ENCODE peak calls at places on chromosomes 5 and 9, in six cellular contexts. M is thyroid gland, S is H9, P is choroid plexus epithelial cell, Q is cardiac fibroblast, U is GM19239. C is an unnamed sample.

GRCh38 chr5:135243194-135244191 is 155.5 kb downstream of the MACROH2A1 start:
- DNase-seq in U (no peak), S (peak; percentile 8), P (no peak), Q (peak; percentile 29), M (no peak), C (no peak)

GRCh38 chr5:43007246-43007910 is 32.7 kb downstream of the ANXA2R start:
- DNase-seq in Q (peak; percentile 96), U (no peak), P (peak; percentile 96), M (no peak), S (peak; percentile 87), C (peak; percentile 91)

GRCh38 chr9:131180454-131180853 is 55.1 kb downstream of the NUP214 start:
- DNase-seq in U (no peak), Q (peak; percentile 84), M (no peak), S (no peak), P (peak; percentile 96), C (peak; percentile 98)

GRCh38 chr9:99720455-99721050 is 101.1 kb upstream of the NR4A3 start:
- DNase-seq in P (peak; percentile 40), U (peak; percentile 29), Q (peak; percentile 5), S (no peak), M (peak; percentile 18), C (peak; percentile 0)

GRCh38 chr5:150109921-150110320 is 23.6 kb upstream of the CSF1R start:
- DNase-seq in S (peak; percentile 59), U (no peak), Q (no peak), M (no peak), P (no peak), C (no peak)

GRCh38 chr9:21836437-21837161 is 34.2 kb downstream of the MTAP start:
- DNase-seq in S (no peak), U (no peak), M (no peak), P (peak; percentile 98), Q (peak; percentile 94), C (peak; percentile 100)

GRCh38 chr5:13629218-13629617 is 315.3 kb downstream of the DNAH5 start:
- DNase-seq in U (no peak), Q (no peak), S (no peak), P (no peak), M (no peak), C (no peak)

GRCh38 chr9:132534832-132535231 is 47.6 kb upstream of the BARHL1 start:
- DNase-seq in M (no peak), Q (no peak), U (no peak), P (no peak), S (no peak), C (no peak)

GRCh38 chr9:135796784-135797462 is 94.9 kb downstream of the KCNT1 start:
- DNase-seq in Q (no peak), P (no peak), U (no peak), S (no peak), M (no peak), C (no peak)

GRCh38 chr5:159252195-159252594 is 10.9 kb upstream of the UBLCP1 start:
- DNase-seq in Q (no peak), M (no peak), U (no peak), S (no peak), P (no peak), C (no peak)

GRCh38 chr9:137665697-137666504 is 47.1 kb downstream of the EHMT1 start:
- DNase-seq in Q (no peak), P (peak; percentile 42), S (peak; percentile 81), M (no peak), U (no peak), C (no peak)

GRCh38 chr5:36450229-36451024 is 148.7 kb upstream of the RANBP3L start:
- DNase-seq in U (no peak), Q (no peak), P (peak; percentile 59), S (no peak), M (no peak), C (no peak)

GRCh38 chr5:58773744-58774441 is 191.0 kb downstream of the RAB3C start:
- DNase-seq in S (no peak), P (no peak), U (no peak), Q (peak; percentile 13), M (peak; percentile 54), C (no peak)

GRCh38 chr5:154580422-154580821 is 102.4 kb upstream of the HAND1 start:
- DNase-seq in Q (no peak), M (no peak), P (no peak), U (no peak), S (no peak), C (no peak)